ENCODE peak calls at places on chromosomes 7 and 10, in eight cellular contexts. M is B cell; R is CD4-positive, alpha-beta T cell; F is gastrocnemius medialis; Q is RPMI7951; U is T-helper 9 cell; L is Daoy; A is WTC11. D is an unnamed sample.

GRCh38 chr7:31488562-31489203 is 25.2 kb upstream of the ITPRID1 start:
- DNase-seq in R (peak; percentile 5), U (no peak), F (no peak), M (no peak), L (peak; percentile 93), Q (peak; percentile 70), A (peak; percentile 85), D (no peak)

GRCh38 chr7:129989466-129989865 is 36.7 kb upstream of the UBE2H start:
- DNase-seq in A (no peak), Q (peak; percentile 37), M (no peak), F (no peak), L (peak; percentile 58), R (no peak), U (no peak), D (no peak)

GRCh38 chr7:146076344-146076743 is 40.3 kb upstream of the CNTNAP2 start:
- DNase-seq in L (no peak), M (no peak), R (no peak), F (no peak), U (no peak), Q (no peak), A (no peak), D (no peak)

GRCh38 chr10:70528726-70529362 is 50.3 kb downstream of the PALD1 start:
- DNase-seq in F (no peak), A (peak; percentile 40), U (no peak), Q (peak; percentile 53), R (no peak), L (peak; percentile 56), M (no peak), D (no peak)

GRCh38 chr10:63700209-63700934 is 179.2 kb downstream of the REEP3 start:
- DNase-seq in A (no peak), M (no peak), Q (peak; percentile 95), U (no peak), F (peak; percentile 79), R (no peak), L (peak; percentile 93), D (no peak)

GRCh38 chr10:105148921-105149320 is 507.8 kb downstream of the SORCS3 start:
- DNase-seq in U (no peak), A (no peak), F (no peak), R (no peak), M (no peak), L (no peak), Q (peak; percentile 15), D (no peak)

GRCh38 chr10:101063162-101063525 is 1.4 kb downstream of the KAZALD1 start:
- DNase-seq in U (no peak), F (no peak), R (no peak), M (no peak), L (no peak), Q (no peak), A (no peak), D (no peak)

GRCh38 chr10:132986076-132986475 is 43.7 kb upstream of the CFAP46 start:
- DNase-seq in L (no peak), M (no peak), U (no peak), A (no peak), Q (no peak), F (no peak), R (peak; percentile 2), D (no peak)

GRCh38 chr7:110774066-110774465 is 316.9 kb upstream of the LRRN3 start:
- DNase-seq in U (no peak), A (no peak), R (no peak), F (no peak), L (no peak), M (no peak), Q (no peak), D (no peak)

GRCh38 chr10:81179805-81180452 is 642.2 kb downstream of the SH2D4B start:
- DNase-seq in U (no peak), L (no peak), R (no peak), Q (peak; percentile 13), F (no peak), A (peak; percentile 18), M (no peak), D (no peak)

D was measured in progenitor cell of endocrine pancreas.